ENCODE peak calls at places on chromosomes 1 and 21, in five cellular contexts. Q is ascending aorta, V is upper lobe of left lung, C is hepatocyte, G is uterus. E is an unnamed sample.

GRCh38 chr1:185132534-185132933 is 24.2 kb downstream of the TRMT1L start:
- DNase-seq in Q (no peak), V (no peak), C (no peak), G (no peak), E (no peak)

GRCh38 chr1:8422439-8423133 is 104.7 kb downstream of the SLC45A1 start:
- DNase-seq in Q (no peak), V (no peak), C (peak; percentile 40), G (peak; percentile 61), E (no peak)

GRCh38 chr1:226711976-226712778 is 26.9 kb downstream of the ITPKB start:
- DNase-seq in Q (no peak), V (no peak), C (no peak), G (no peak), E (no peak)

GRCh38 chr1:32361308-32361673 is 994 bp downstream of the FAM229A start:
- DNase-seq in Q (no peak), V (no peak), C (no peak), G (peak; percentile 25), E (no peak)

GRCh38 chr1:86741947-86742572 is 37.7 kb downstream of the SH3GLB1 start:
- DNase-seq in Q (no peak), V (no peak), C (peak; percentile 53), G (no peak), E (no peak)

GRCh38 chr1:17606826-17607440 is 67.4 kb downstream of the ARHGEF10L start:
- DNase-seq in Q (no peak), V (no peak), C (peak; percentile 83), G (peak; percentile 75), E (no peak)

GRCh38 chr1:201213106-201213770 is 22.6 kb downstream of the IGFN1 start:
- DNase-seq in Q (no peak), V (no peak), C (no peak), G (peak; percentile 3), E (no peak)

GRCh38 chr1:37255111-37255795 is 219.1 kb upstream of the ZC3H12A start:
- DNase-seq in Q (no peak), V (no peak), C (peak; percentile 58), G (no peak), E (no peak)

GRCh38 chr21:42377211-42377950 is 11.0 kb upstream of the TFF1 start:
- DNase-seq in Q (no peak), V (no peak), C (no peak), G (no peak), E (no peak)

GRCh38 chr1:44436401-44437394 is 31.6 kb downstream of the RNF220 start:
- DNase-seq in Q (no peak), V (no peak), C (no peak), G (no peak), E (no peak)

GRCh38 chr1:94280541-94280940 is 43.2 kb upstream of the ARHGAP29 start:
- DNase-seq in Q (no peak), V (no peak), C (no peak), G (no peak), E (no peak)

GRCh38 chr1:27967106-27967883 is 7.5 kb downstream of the XKR8 start:
- DNase-seq in Q (no peak), V (peak; percentile 50), C (no peak), G (no peak), E (no peak)

GRCh38 chr1:165633624-165634023 is 2.6 kb downstream of the MGST3 start:
- DNase-seq in Q (no peak), V (no peak), C (no peak), G (no peak), E (no peak)

GRCh38 chr1:160522622-160523345 is at the start of gene SLAMF6:
- DNase-seq in Q (no peak), V (no peak), C (no peak), G (no peak), E (no peak)

GRCh38 chr1:16163882-16164820 is 8.3 kb upstream of the EPHA2 start:
- DNase-seq in Q (no peak), V (no peak), C (peak; percentile 87), G (no peak), E (no peak)

GRCh38 chr1:198143797-198144196 is 13.0 kb upstream of the NEK7 start:
- DNase-seq in Q (no peak), V (no peak), C (no peak), G (no peak), E (no peak)

GRCh38 chr1:155184351-155184811 is 10.7 kb downstream of the TRIM46 start:
- DNase-seq in Q (peak; percentile 5), V (no peak), C (no peak), G (no peak), E (no peak)

GRCh38 chr1:7471836-7472235 is 299.3 kb upstream of the VAMP3 start:
- DNase-seq in Q (no peak), V (peak; percentile 72), C (no peak), G (no peak), E (no peak)

GRCh38 chr1:218592688-218593087 is 247.6 kb downstream of the TGFB2 start:
- DNase-seq in Q (no peak), V (no peak), C (no peak), G (no peak), E (no peak)

GRCh38 chr21:31248598-31248997 is 95.5 kb downstream of the TIAM1 start:
- DNase-seq in Q (no peak), V (no peak), C (no peak), G (no peak), E (no peak)

GRCh38 chr1:226425431-226426031 is 17.6 kb upstream of the PARP1 start:
- DNase-seq in Q (no peak), V (no peak), C (no peak), G (no peak), E (no peak)

GRCh38 chr1:234578735-234579134 is 31.2 kb downstream of the IRF2BP2 start:
- DNase-seq in Q (no peak), V (no peak), C (no peak), G (no peak), E (no peak)

GRCh38 chr1:37047487-37047886 is 13.2 kb upstream of the GRIK3 start:
- DNase-seq in Q (no peak), V (no peak), C (no peak), G (no peak), E (no peak)

GRCh38 chr1:160496334-160496733 is 26.7 kb downstream of the SLAMF6 start:
- DNase-seq in Q (no peak), V (no peak), C (no peak), G (no peak), E (no peak)

DNA sequence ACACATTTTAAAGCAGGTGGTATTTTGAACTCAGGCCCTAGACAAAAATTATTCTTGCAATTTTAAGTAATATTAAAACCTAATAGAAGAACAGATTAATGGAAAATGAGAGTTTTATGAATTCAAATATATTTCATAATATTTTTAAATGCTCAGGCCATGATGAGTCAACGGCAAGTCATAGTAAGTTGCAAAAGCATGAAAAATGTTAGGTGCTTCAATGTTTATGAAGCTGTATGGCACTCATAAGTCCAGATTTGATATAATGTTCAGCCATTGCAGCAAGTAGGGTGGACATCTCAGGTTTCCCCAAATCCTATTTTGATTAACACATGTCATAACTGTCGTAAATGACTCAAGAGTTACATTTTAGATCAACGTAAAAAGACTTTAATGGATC is 112.6 kb downstream of the GRIK1 start:
- DNase-seq in Q (no peak), V (no peak), C (no peak), G (no peak), E (no peak)
- H3K9me3 ChIP-seq in Q (no peaks in the 10 kb centered on the region), V (no peaks in the 10 kb centered on the region), C (no peaks in the 10 kb centered on the region), G (no peaks in the 10 kb centered on the region), E (no peaks in the 10 kb centered on the region)

DNA sequence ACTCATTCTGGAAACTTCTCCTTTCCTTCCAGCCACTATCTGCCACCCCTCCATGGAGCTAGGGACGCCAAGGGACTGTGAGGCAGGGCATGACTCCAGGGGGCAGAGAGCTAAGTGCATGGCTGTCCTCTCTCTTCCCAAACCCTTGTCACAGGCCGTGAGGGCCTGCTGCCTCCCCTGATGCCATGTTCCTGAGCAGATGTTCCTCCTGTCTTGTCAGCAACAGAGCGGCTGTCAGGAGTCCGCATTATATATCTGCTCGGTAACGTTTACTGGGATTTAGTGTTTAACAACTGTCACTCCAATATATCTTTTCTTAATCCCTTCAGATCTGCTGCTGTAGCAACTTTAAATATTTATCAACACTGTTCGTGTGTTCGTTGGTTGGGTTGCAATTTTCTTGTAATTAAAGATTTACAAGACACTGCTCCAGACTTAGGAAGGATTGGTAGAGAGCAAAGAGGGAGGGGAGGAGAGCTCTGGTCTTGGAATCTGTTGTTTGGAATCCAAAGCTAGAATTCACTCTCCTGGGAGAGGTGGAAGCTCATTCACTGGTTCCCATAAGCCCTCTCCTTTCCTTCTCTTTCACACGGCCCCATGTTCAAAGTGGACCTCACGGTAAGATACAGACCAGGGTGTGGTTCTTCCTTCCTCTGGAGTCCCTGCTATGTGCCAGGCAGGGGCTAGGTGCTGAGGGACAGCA is 76.2 kb downstream of the MDM4 start:
- DNase-seq in Q (no peak), V (no peak), C (no peak), G (no peak), E (no peak)
- H3K9me3 ChIP-seq in Q (no peaks in the 10 kb centered on the region), V (no peaks in the 10 kb centered on the region), C (no peaks in the 10 kb centered on the region), G (no peaks in the 10 kb centered on the region), E (no peaks in the 10 kb centered on the region)

GRCh38 chr1:248592655-248593054 is 4.8 kb downstream of the OR2T10 start:
- DNase-seq in Q (no peak), V (no peak), C (no peak), G (no peak), E (no peak)
- H3K9me3 ChIP-seq in Q (no peaks in the 10 kb centered on the region), V (no peaks in the 10 kb centered on the region), C (peaks cover 2% of the 10 kb centered on the region), G (no peaks in the 10 kb centered on the region), E (no peaks in the 10 kb centered on the region)

GRCh38 chr1:173175514-173176146 is 31.5 kb downstream of the TNFSF4 start:
- DNase-seq in Q (no peak), V (no peak), C (no peak), G (no peak), E (no peak)
- H3K9me3 ChIP-seq in Q (peaks cover 6% of the 10 kb centered on the region), V (no peaks in the 10 kb centered on the region), C (peaks cover 6% of the 10 kb centered on the region), G (no peaks in the 10 kb centered on the region), E (peaks cover 7% of the 10 kb centered on the region)

GRCh38 chr1:65003316-65003664 is 36.9 kb upstream of the JAK1 start:
- DNase-seq in Q (no peak), V (no peak), C (no peak), G (no peak), E (no peak)
- H3K9me3 ChIP-seq in Q (no peaks in the 10 kb centered on the region), V (no peaks in the 10 kb centered on the region), C (no peaks in the 10 kb centered on the region), G (no peaks in the 10 kb centered on the region), E (no peaks in the 10 kb centered on the region)

DNA sequence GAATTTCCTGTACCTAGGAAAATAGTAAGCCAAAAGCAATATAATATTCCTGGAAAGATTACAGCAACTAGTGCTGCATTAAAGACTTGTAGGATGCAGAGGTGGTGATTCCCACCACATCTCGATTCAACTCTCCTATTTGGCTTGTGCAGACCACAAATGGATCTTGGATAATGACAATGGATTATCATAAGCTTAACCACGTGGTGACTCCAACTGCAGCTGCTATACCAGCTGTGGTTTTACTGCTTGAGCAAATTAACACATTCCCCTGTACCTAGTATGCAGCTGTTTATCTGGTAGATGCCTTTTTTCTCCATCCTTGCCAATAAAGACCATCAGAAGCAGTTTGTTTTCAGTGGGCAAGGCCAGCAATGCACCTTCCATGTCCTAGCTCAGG is 542.7 kb upstream of the ADGRL4 start:
- DNase-seq in Q (no peak), V (no peak), C (no peak), G (no peak), E (no peak)
- H3K9me3 ChIP-seq in Q (no peaks in the 10 kb centered on the region), V (no peaks in the 10 kb centered on the region), C (no peaks in the 10 kb centered on the region), G (no peaks in the 10 kb centered on the region), E (no peaks in the 10 kb centered on the region)

E was measured in T-helper 17 cell.